ENCODE peak calls at places on chromosomes 3 and 15, in ten cellular contexts. E is pancreas, F is A549, H is IMR-90, D is GM12878, M is neural progenitor cell, C is sigmoid colon, B is endodermal cell, T is uterus, S is heart left ventricle. Z is an unnamed sample.
A peak's percentile ranks its signal among the peaks of the same experiment; 100 is the strongest.

GRCh38 chr15:79682851-79683288 is 213.9 kb downstream of the MTHFS start:
- DNase-seq in E (no peak), B (no peak), S (no peak), T (no peak), M (no peak), C (no peak), D (no peak), H (peak; percentile 47), F (peak; percentile 67), Z (no peak)

GRCh38 chr15:65583701-65584100 is 27.2 kb downstream of the INTS14 start:
- DNase-seq in B (no peak), D (peak; percentile 28), F (no peak), E (no peak), H (peak; percentile 41), C (no peak), M (peak; percentile 19), T (no peak), S (no peak), Z (peak; percentile 17)

GRCh38 chr15:58241872-58242271 is 103.7 kb downstream of the AQP9 start:
- DNase-seq in C (no peak), B (no peak), H (no peak), D (no peak), M (no peak), F (peak; percentile 44), S (no peak), T (no peak), E (no peak), Z (no peak)

GRCh38 chr3:120498947-120499346 is 48.2 kb upstream of the FSTL1 start:
- DNase-seq in E (no peak), C (peak; percentile 82), F (peak; percentile 43), M (peak; percentile 65), H (peak; percentile 99), T (peak; percentile 36), D (no peak), S (no peak), B (peak; percentile 65), Z (no peak)

GRCh38 chr3:4582634-4583033 is 89.5 kb downstream of the ITPR1 start:
- DNase-seq in E (no peak), F (no peak), B (no peak), T (no peak), H (peak; percentile 27), M (no peak), D (no peak), S (no peak), C (no peak), Z (no peak)

GRCh38 chr15:68693071-68693470 is 114.3 kb downstream of the CORO2B start:
- DNase-seq in D (no peak), E (no peak), C (no peak), S (no peak), M (no peak), B (no peak), F (no peak), T (no peak), H (peak; percentile 53), Z (no peak)

GRCh38 chr3:37194533-37194932 is 20.2 kb upstream of the LRRFIP2 start:
- DNase-seq in H (no peak), F (no peak), S (no peak), D (no peak), B (no peak), C (no peak), T (no peak), E (no peak), M (no peak), Z (no peak)

GRCh38 chr3:186053954-186054353 is 54.9 kb downstream of the ETV5 start:
- DNase-seq in S (no peak), B (no peak), D (no peak), T (no peak), H (peak; percentile 73), F (no peak), E (no peak), C (no peak), M (peak; percentile 31), Z (no peak)

GRCh38 chr3:171183042-171183441 is 156.5 kb upstream of the SLC2A2 start:
- DNase-seq in T (no peak), M (no peak), C (no peak), D (no peak), H (peak; percentile 37), F (peak; percentile 61), S (no peak), E (no peak), B (no peak), Z (no peak)

GRCh38 chr3:23916152-23916885 is 471 bp downstream of the NKIRAS1 start:
- DNase-seq in H (no peak), D (no peak), F (no peak), S (no peak), C (no peak), E (no peak), M (no peak), T (no peak), B (no peak), Z (no peak)

GRCh38 chr3:82133070-82133606 is 371.7 kb upstream of the GBE1 start:
- DNase-seq in M (peak; percentile 68), F (peak; percentile 65), S (peak; percentile 53), H (peak; percentile 63), D (peak; percentile 17), B (peak; percentile 76), C (peak; percentile 73), T (peak; percentile 49), E (peak; percentile 32), Z (peak; percentile 44)

GRCh38 chr3:71551286-71551919 is 32.1 kb downstream of the FOXP1 start:
- DNase-seq in B (no peak), D (no peak), H (peak; percentile 66), E (no peak), F (peak; percentile 12), T (no peak), M (no peak), C (no peak), S (no peak), Z (no peak)

GRCh38 chr15:68595260-68595564 is 16.4 kb downstream of the CORO2B start:
- DNase-seq in H (no peak), B (no peak), E (no peak), D (no peak), C (no peak), F (no peak), S (no peak), M (no peak), T (no peak), Z (no peak)

GRCh38 chr3:122533931-122534334 is 19.2 kb upstream of the KPNA1 start:
- DNase-seq in C (no peak), M (no peak), E (no peak), T (no peak), F (peak; percentile 58), S (no peak), D (peak; percentile 79), H (peak; percentile 87), B (peak; percentile 61), Z (no peak)

GRCh38 chr3:16063603-16064002 is 110.9 kb upstream of the GALNT15 start:
- DNase-seq in B (no peak), F (no peak), T (no peak), E (no peak), M (no peak), H (no peak), C (peak; percentile 76), D (no peak), S (no peak), Z (no peak)
- H3K4me1 ChIP-seq in B (no peaks in the 10 kb centered on the region), F (peaks cover 63% of the 10 kb centered on the region), T (peaks cover 4% of the 10 kb centered on the region), E (no peaks in the 10 kb centered on the region), M (no peaks in the 10 kb centered on the region), H (peaks cover 41% of the 10 kb centered on the region), C (peaks cover 40% of the 10 kb centered on the region), D (no peaks in the 10 kb centered on the region), S (peaks cover 7% of the 10 kb centered on the region), Z (peaks cover 29% of the 10 kb centered on the region)

GRCh38 chr3:165746874-165747273 is 90.3 kb downstream of the BCHE start:
- DNase-seq in T (no peak), B (no peak), C (no peak), F (no peak), S (no peak), E (no peak), D (no peak), H (no peak), M (no peak), Z (no peak)

GRCh38 chr3:165748094-165748493 is 89.1 kb downstream of the BCHE start:
- DNase-seq in M (no peak), C (no peak), B (no peak), E (no peak), F (no peak), H (no peak), S (no peak), T (no peak), D (no peak), Z (no peak)

GRCh38 chr3:165744025-165744424 is 93.2 kb downstream of the BCHE start:
- DNase-seq in S (no peak), F (no peak), C (no peak), B (no peak), H (no peak), M (no peak), D (no peak), T (no peak), E (no peak), Z (no peak)

GRCh38 chr3:165742351-165742750 is 94.9 kb downstream of the BCHE start:
- DNase-seq in T (no peak), C (no peak), H (no peak), F (no peak), E (no peak), B (no peak), M (no peak), S (no peak), D (no peak), Z (no peak)
- TF ChIP-seq CTCF in T (no peak), C (no peak), H (no peak), F (no peak), E (no peak), B (no peak), M (no peak), S (no peak), D (no peak), Z (no peak)

GRCh38 chr3:125618208-125618607 is 22.9 kb upstream of the OSBPL11 start:
- DNase-seq in T (no peak), F (no peak), S (no peak), H (no peak), M (no peak), E (no peak), B (no peak), C (no peak), D (no peak), Z (no peak)

GRCh38 chr3:125618851-125619250 is 23.6 kb upstream of the OSBPL11 start:
- DNase-seq in F (no peak), B (no peak), C (no peak), H (no peak), M (no peak), S (no peak), D (no peak), E (no peak), T (no peak), Z (no peak)

GRCh38 chr3:125624341-125624740 is 29.0 kb upstream of the OSBPL11 start:
- DNase-seq in S (no peak), F (no peak), M (no peak), C (no peak), H (peak; percentile 49), T (no peak), B (no peak), E (no peak), D (no peak), Z (no peak)

GRCh38 chr3:125628212-125628611 is 32.9 kb upstream of the OSBPL11 start:
- DNase-seq in E (no peak), H (no peak), F (no peak), C (no peak), M (no peak), S (no peak), T (no peak), B (no peak), D (no peak), Z (no peak)

GRCh38 chr3:125622381-125622788 is 27.1 kb upstream of the OSBPL11 start:
- DNase-seq in B (no peak), F (no peak), T (no peak), C (peak; percentile 92), M (no peak), S (peak; percentile 20), D (no peak), E (peak; percentile 24), H (no peak), Z (peak; percentile 50)
- H3K4me3 ChIP-seq in B (no peak overlapping the region), F (no peak overlapping the region), T (no peak overlapping the region), C (no peak overlapping the region), M (no peak overlapping the region), S (no peak overlapping the region), D (no peak overlapping the region), E (no peak overlapping the region), H (no peak overlapping the region), Z (no peak overlapping the region)

GRCh38 chr3:15634671-15635661 is 33.4 kb downstream of the BTD start:
- DNase-seq in F (no peak), S (no peak), H (peak; percentile 66), D (no peak), M (no peak), T (peak; percentile 74), E (no peak), B (no peak), C (peak; percentile 94), Z (no peak)
- H3K4me1 ChIP-seq in F (peaks cover 91% of the 10 kb centered on the region), S (peaks cover 5% of the 10 kb centered on the region), H (peaks cover 38% of the 10 kb centered on the region), D (peaks cover 44% of the 10 kb centered on the region), M (peaks cover 13% of the 10 kb centered on the region), T (peaks cover 11% of the 10 kb centered on the region), E (peaks cover 17% of the 10 kb centered on the region), B (peaks cover 3% of the 10 kb centered on the region), C (peaks cover 77% of the 10 kb centered on the region), Z (peaks cover 19% of the 10 kb centered on the region)